ENCODE peak calls at places on chromosomes 3 and 15, in eight cellular contexts. J is SK-N-DZ; L is neural crest cell; U is lower leg skin; N is GM12891; R is stimulated activated CD4-positive, alpha-beta T cell treated with anti-CD3 and anti-CD28 coated beads, Interleukin-15, amount 100 ng/mL, for 24 hours; V is amniotic stem cell; S is NCI-H2029 treated with DMSO at 0.1 percent for 48 hours. Y is an unnamed sample.

GRCh38 chr15:63019539-63020109 is 22.9 kb upstream of the TPM1 start:
- DNase-seq in J (peak; percentile 59), L (no peak), U (peak; percentile 73), N (no peak), R (no peak), V (no peak), S (peak; percentile 37), Y (no peak)

GRCh38 chr15:83813697-83814096 is 159.8 kb downstream of the ADAMTSL3 start:
- DNase-seq in J (no peak), L (no peak), U (no peak), N (no peak), R (no peak), V (no peak), S (no peak), Y (no peak)

GRCh38 chr3:184423567-184423966 is 43.7 kb downstream of the CHRD start:
- DNase-seq in J (no peak), L (no peak), U (no peak), N (no peak), R (no peak), V (no peak), S (no peak), Y (no peak)

GRCh38 chr15:101250331-101250730 is 1.5 kb downstream of the CHSY1 start:
- DNase-seq in J (no peak), L (no peak), U (no peak), N (no peak), R (no peak), V (no peak), S (no peak), Y (peak; percentile 26)

GRCh38 chr3:64595253-64595694 is 92.5 kb downstream of the ADAMTS9 start:
- DNase-seq in J (no peak), L (no peak), U (no peak), N (no peak), R (no peak), V (no peak), S (no peak), Y (no peak)

GRCh38 chr3:53531749-53532148 is 37.3 kb downstream of the CACNA1D start:
- DNase-seq in J (no peak), L (no peak), U (no peak), N (no peak), R (no peak), V (no peak), S (no peak), Y (no peak)

GRCh38 chr15:89088605-89089315 is 504 bp downstream of the ABHD2 start:
- DNase-seq in J (no peak), L (no peak), U (peak; percentile 90), N (no peak), R (no peak), V (no peak), S (no peak), Y (no peak)

GRCh38 chr3:154178172-154178571 is 57.0 kb downstream of the ARHGEF26 start:
- DNase-seq in J (no peak), L (no peak), U (no peak), N (no peak), R (no peak), V (no peak), S (no peak), Y (no peak)

GRCh38 chr3:108554913-108555571 is 34.2 kb downstream of the CIP2A start:
- DNase-seq in J (no peak), L (no peak), U (no peak), N (no peak), R (no peak), V (no peak), S (no peak), Y (no peak)

GRCh38 chr15:50166216-50166615 is 15.8 kb upstream of the SLC27A2 start:
- DNase-seq in J (no peak), L (no peak), U (no peak), N (no peak), R (no peak), V (peak; percentile 25), S (no peak), Y (no peak)

GRCh38 chr15:84811151-84811550 is 6.0 kb upstream of the ALPK3 start:
- DNase-seq in J (no peak), L (no peak), U (no peak), N (no peak), R (no peak), V (no peak), S (no peak), Y (no peak)

GRCh38 chr3:184085389-184085852 is 11.4 kb upstream of the HTR3E start:
- DNase-seq in J (no peak), L (no peak), U (no peak), N (no peak), R (no peak), V (no peak), S (no peak), Y (no peak)

GRCh38 chr3:134034005-134034785 is 4.5 kb upstream of the SLCO2A1 start:
- DNase-seq in J (no peak), L (no peak), U (peak; percentile 43), N (no peak), R (no peak), V (no peak), S (no peak), Y (no peak)

GRCh38 chr3:56911363-56911762 is 109.6 kb upstream of the ARHGEF3 start:
- DNase-seq in J (no peak), L (no peak), U (no peak), N (no peak), R (no peak), V (no peak), S (no peak), Y (no peak)

GRCh38 chr3:127822166-127822835 is at the start of gene MGLL:
- DNase-seq in J (no peak), L (peak; percentile 21), U (peak; percentile 91), N (no peak), R (peak; percentile 13), V (no peak), S (peak; percentile 25), Y (peak; percentile 29)

GRCh38 chr15:42131826-42132806 is 24.3 kb downstream of the PLA2G4F start:
- DNase-seq in J (no peak), L (no peak), U (no peak), N (no peak), R (no peak), V (no peak), S (no peak), Y (no peak)

GRCh38 chr3:60055765-60056164 is 1005.9 kb upstream of the CFAP20DC start:
- DNase-seq in J (no peak), L (no peak), U (no peak), N (no peak), R (peak; percentile 23), V (no peak), S (no peak), Y (no peak)

GRCh38 chr3:159830523-159831151 is 158.0 kb upstream of the IL12A start:
- DNase-seq in J (no peak), L (no peak), U (no peak), N (no peak), R (no peak), V (no peak), S (no peak), Y (no peak)

GRCh38 chr15:57732526-57733331 is 26.2 kb downstream of the POLR2M start:
- DNase-seq in J (peak; percentile 42), L (peak; percentile 70), U (no peak), N (peak; percentile 20), R (peak; percentile 66), V (no peak), S (peak; percentile 17), Y (peak; percentile 31)

GRCh38 chr3:120177907-120178306 is 83.7 kb upstream of the GSK3B start:
- DNase-seq in J (no peak), L (no peak), U (no peak), N (no peak), R (no peak), V (no peak), S (peak; percentile 76), Y (no peak)

GRCh38 chr15:75061272-75061671 is 37.9 kb downstream of the PPCDC start:
- DNase-seq in J (no peak), L (no peak), U (peak; percentile 18), N (no peak), R (no peak), V (no peak), S (no peak), Y (no peak)

GRCh38 chr15:99090011-99090699 is 14.7 kb upstream of the SYNM start:
- DNase-seq in J (no peak), L (no peak), U (peak; percentile 67), N (peak; percentile 60), R (no peak), V (no peak), S (no peak), Y (no peak)

GRCh38 chr15:62506217-62506805 is 341.2 kb upstream of the C2CD4B start:
- DNase-seq in J (no peak), L (no peak), U (no peak), N (no peak), R (no peak), V (no peak), S (no peak), Y (no peak)

GRCh38 chr3:126544596-126545281 is 14.0 kb downstream of the C3orf22 start:
- DNase-seq in J (no peak), L (no peak), U (peak; percentile 83), N (no peak), R (no peak), V (no peak), S (no peak), Y (no peak)

GRCh38 chr3:197376735-197377555 is 78.5 kb upstream of the DLG1 start:
- DNase-seq in J (no peak), L (no peak), U (peak; percentile 45), N (no peak), R (no peak), V (no peak), S (no peak), Y (no peak)

GRCh38 chr3:56303508-56303907 is 164.8 kb downstream of the ERC2 start:
- DNase-seq in J (peak; percentile 64), L (peak; percentile 49), U (no peak), N (peak; percentile 12), R (peak; percentile 12), V (peak; percentile 5), S (no peak), Y (no peak)

GRCh38 chr15:88542342-88542733 is 4.1 kb downstream of the DET1 start:
- DNase-seq in J (no peak), L (no peak), U (no peak), N (no peak), R (no peak), V (no peak), S (no peak), Y (no peak)

GRCh38 chr3:106578911-106579310 is 710.1 kb upstream of the CBLB start:
- DNase-seq in J (no peak), L (no peak), U (no peak), N (no peak), R (no peak), V (no peak), S (no peak), Y (no peak)

GRCh38 chr3:10420745-10421475 is 84.5 kb downstream of the ATP2B2 start:
- DNase-seq in J (no peak), L (no peak), U (no peak), N (no peak), R (no peak), V (no peak), S (no peak), Y (no peak)